ENCODE peak calls at places on chromosomes 11 and 22, in five cellular contexts. U is EH, P is psoas muscle, Z is non-pigmented ciliary epithelial cell, B is GM12864. Y is an unnamed sample.

GRCh38 chr22:30667092-30667485 is 586 bp downstream of the DUSP18 start:
- DNase-seq in B (no peak), P (no peak), U (no peak), Z (no peak), Y (no peak)

GRCh38 chr11:1126935-1127663 is 30.7 kb upstream of the MUC5AC start:
- DNase-seq in Z (no peak), U (no peak), P (no peak), B (no peak), Y (no peak)

GRCh38 chr11:20511982-20512381 is 87.4 kb upstream of the SLC6A5 start:
- DNase-seq in B (no peak), Z (no peak), U (no peak), P (no peak), Y (no peak)

GRCh38 chr11:47607380-47607779 is 13.2 kb upstream of the C1QTNF4 start:
- DNase-seq in U (peak; percentile 93), Z (peak; percentile 82), P (peak; percentile 50), B (no peak), Y (peak; percentile 80)

GRCh38 chr11:31645747-31646146 is 136.2 kb downstream of the ELP4 start:
- DNase-seq in B (no peak), P (no peak), Z (peak; percentile 88), U (peak; percentile 88), Y (peak; percentile 26)

GRCh38 chr22:30809086-30809485 is 114.4 kb downstream of the OSBP2 start:
- DNase-seq in B (no peak), Z (no peak), P (no peak), U (peak; percentile 39), Y (no peak)

GRCh38 chr11:77181226-77181625 is 53.2 kb downstream of the MYO7A start:
- DNase-seq in Z (no peak), U (no peak), B (no peak), P (no peak), Y (no peak)

GRCh38 chr22:39115976-39116621 is 19.1 kb downstream of the APOBEC3H start:
- DNase-seq in U (no peak), Z (no peak), B (no peak), P (no peak), Y (no peak)

GRCh38 chr11:28342704-28343103 is 234.5 kb downstream of the METTL15 start:
- DNase-seq in B (no peak), P (no peak), U (peak; percentile 42), Z (peak; percentile 41), Y (no peak)

GRCh38 chr11:67668191-67668551 is 6.3 kb downstream of the ALDH3B2 start:
- DNase-seq in Z (no peak), B (no peak), P (no peak), U (no peak), Y (no peak)

GRCh38 chr11:80980221-80980620 is 1539.4 kb upstream of the TENM4 start:
- DNase-seq in Z (peak; percentile 17), U (no peak), B (peak; percentile 3), P (no peak), Y (no peak)

GRCh38 chr11:55936300-55936699 is at the start of gene OR5I1:
- DNase-seq in B (no peak), Z (no peak), U (no peak), P (no peak), Y (no peak)

GRCh38 chr11:71979582-71979981 is 19.1 kb upstream of the IL18BP start:
- DNase-seq in P (no peak), U (no peak), Z (no peak), B (no peak), Y (no peak)

GRCh38 chr11:118606157-118606843 is 1.1 kb upstream of the PHLDB1 start:
- DNase-seq in U (peak; percentile 10), Z (no peak), B (no peak), P (no peak), Y (no peak)

GRCh38 chr11:73184953-73185671 is 33.0 kb upstream of the P2RY2 start:
- DNase-seq in Z (no peak), P (peak; percentile 74), U (peak; percentile 76), B (no peak), Y (no peak)

GRCh38 chr11:72821920-72822799 is 7.9 kb downstream of the ATG16L2 start:
- DNase-seq in P (peak; percentile 89), Z (no peak), B (peak; percentile 45), U (peak; percentile 86), Y (no peak)

GRCh38 chr11:66068923-66069714 is 953 bp upstream of the PACS1 start:
- DNase-seq in P (peak; percentile 59), U (peak; percentile 87), Z (no peak), B (peak; percentile 59), Y (no peak)

GRCh38 chr11:77039491-77040400 is 5.5 kb downstream of the B3GNT6 start:
- DNase-seq in B (no peak), Z (no peak), U (peak; percentile 43), P (peak; percentile 43), Y (no peak)

GRCh38 chr11:102061276-102061675 is 14.0 kb downstream of the CFAP300 start:
- DNase-seq in P (no peak), U (no peak), B (no peak), Z (no peak), Y (no peak)

GRCh38 chr11:2166091-2166851 is 5.3 kb upstream of the INS start:
- DNase-seq in U (no peak), B (no peak), Z (no peak), P (no peak), Y (no peak)

GRCh38 chr11:75162954-75163353 is 12.0 kb downstream of the SLCO2B1 start:
- DNase-seq in Z (no peak), P (no peak), B (no peak), U (no peak), Y (no peak)

GRCh38 chr11:110079726-110080125 is 13.5 kb upstream of the ZC3H12C start:
- DNase-seq in B (no peak), Z (no peak), P (no peak), U (no peak), Y (no peak)

GRCh38 chr11:100791873-100792272 is 104.8 kb downstream of the ARHGAP42 start:
- DNase-seq in Z (no peak), P (no peak), U (peak; percentile 25), B (no peak), Y (no peak)

GRCh38 chr11:109426442-109426841 is 4.5 kb downstream of the C11orf87 start:
- DNase-seq in P (no peak), B (no peak), U (no peak), Z (no peak), Y (no peak)

GRCh38 chr11:17991799-17992433 is 20.9 kb downstream of the SERGEF start:
- DNase-seq in Z (no peak), B (peak; percentile 34), U (peak; percentile 59), P (no peak), Y (no peak)

GRCh38 chr22:26718905-26719304 is 61.5 kb downstream of the MIAT start:
- DNase-seq in P (no peak), B (no peak), Z (peak; percentile 83), U (peak; percentile 100), Y (peak; percentile 21)

GRCh38 chr22:23104109-23104971 is 34.0 kb downstream of the GNAZ start:
- DNase-seq in Z (no peak), P (no peak), B (no peak), U (no peak), Y (no peak)

GRCh38 chr11:6012055-6012668 is 5.4 kb upstream of the OR56A4 start:
- DNase-seq in U (no peak), B (no peak), P (no peak), Z (no peak), Y (no peak)

GRCh38 chr11:75270896-75271415 is 30.4 kb downstream of the TPBGL start:
- DNase-seq in P (no peak), U (peak; percentile 16), Z (no peak), B (no peak), Y (no peak)

GRCh38 chr11:67117667-67118058 is 1.4 kb upstream of the KDM2A start:
- DNase-seq in U (no peak), Z (no peak), P (peak; percentile 41), B (no peak), Y (no peak)

GRCh38 chr11:115129771-115130306 is 374.4 kb downstream of the CADM1 start:
- DNase-seq in U (no peak), B (no peak), Z (no peak), P (no peak), Y (no peak)

GRCh38 chr11:120707098-120707497 is 195.6 kb downstream of the GRIK4 start:
- DNase-seq in U (no peak), Z (no peak), B (no peak), P (no peak), Y (no peak)

GRCh38 chr11:34250732-34251639 is 106.8 kb downstream of the ABTB2 start:
- DNase-seq in P (peak; percentile 73), Z (no peak), B (no peak), U (peak; percentile 65), Y (no peak)

GRCh38 chr11:78784321-78785061 is 209.8 kb upstream of the NARS2 start:
- DNase-seq in B (no peak), Z (no peak), P (no peak), U (peak; percentile 83), Y (no peak)

GRCh38 chr22:40703731-40704130 is 24.4 kb downstream of the MCHR1 start:
- DNase-seq in Z (no peak), P (no peak), B (no peak), U (no peak), Y (no peak)

Y was measured in smooth muscle cell of the brain vasculature.